ENCODE peak calls at places on chromosomes 12 and 14, in six cellular contexts. One of them, this sample, is unnamed.

GRCh38 chr14:100875861-100876590 is 27.5 kb downstream of the RTL1 start:
- DNase-seq in GM12864: no peak
- DNase-seq in smooth muscle cell of the brain vasculature: no peak
- DNase-seq in ascending aorta: no peak
- DNase-seq in A549: no peak
- DNase-seq in activated CD8-positive, alpha-beta memory T cell treated with anti-CD3 and anti-CD28 coated beads for 4 hours: no peak
- DNase-seq in this sample: no peak

GRCh38 chr14:72792051-72792788 is 101.7 kb downstream of the DPF3 start:
- DNase-seq in A549: no peak
- DNase-seq in smooth muscle cell of the brain vasculature: no peak
- DNase-seq in GM12864: no peak
- DNase-seq in ascending aorta: no peak
- DNase-seq in activated CD8-positive, alpha-beta memory T cell treated with anti-CD3 and anti-CD28 coated beads for 4 hours: no peak
- DNase-seq in this sample: no peak

GRCh38 chr12:131088701-131089525 is 135.2 kb downstream of the ADGRD1 start:
- DNase-seq in A549: no peak
- DNase-seq in smooth muscle cell of the brain vasculature: no peak
- DNase-seq in activated CD8-positive, alpha-beta memory T cell treated with anti-CD3 and anti-CD28 coated beads for 4 hours: no peak
- DNase-seq in ascending aorta: no peak
- DNase-seq in GM12864: no peak
- DNase-seq in this sample: no peak

GRCh38 chr14:56027916-56028637 is 90.1 kb upstream of the PELI2 start:
- DNase-seq in GM12864: no peak
- DNase-seq in ascending aorta: no peak
- DNase-seq in smooth muscle cell of the brain vasculature: no peak
- DNase-seq in activated CD8-positive, alpha-beta memory T cell treated with anti-CD3 and anti-CD28 coated beads for 4 hours: no peak
- DNase-seq in A549: no peak
- DNase-seq in this sample: no peak

GRCh38 chr12:50615534-50616296 is 110.9 kb downstream of the DIP2B start:
- DNase-seq in activated CD8-positive, alpha-beta memory T cell treated with anti-CD3 and anti-CD28 coated beads for 4 hours: no peak
- DNase-seq in ascending aorta: no peak
- DNase-seq in A549: peak; percentile 51
- DNase-seq in smooth muscle cell of the brain vasculature: no peak
- DNase-seq in GM12864: no peak
- DNase-seq in this sample: no peak

GRCh38 chr14:42374332-42374731 is 767.7 kb downstream of the LRFN5 start:
- DNase-seq in smooth muscle cell of the brain vasculature: no peak
- DNase-seq in activated CD8-positive, alpha-beta memory T cell treated with anti-CD3 and anti-CD28 coated beads for 4 hours: no peak
- DNase-seq in ascending aorta: no peak
- DNase-seq in A549: no peak
- DNase-seq in GM12864: no peak
- DNase-seq in this sample: no peak

GRCh38 chr12:124745468-124745890 is 118.2 kb downstream of the SCARB1 start:
- DNase-seq in activated CD8-positive, alpha-beta memory T cell treated with anti-CD3 and anti-CD28 coated beads for 4 hours: no peak
- DNase-seq in A549: no peak
- DNase-seq in ascending aorta: no peak
- DNase-seq in GM12864: no peak
- DNase-seq in smooth muscle cell of the brain vasculature: no peak
- DNase-seq in this sample: no peak

GRCh38 chr14:101294136-101294535 is 267.2 kb upstream of the DIO3 start:
- DNase-seq in ascending aorta: no peak
- DNase-seq in activated CD8-positive, alpha-beta memory T cell treated with anti-CD3 and anti-CD28 coated beads for 4 hours: no peak
- DNase-seq in smooth muscle cell of the brain vasculature: no peak
- DNase-seq in A549: no peak
- DNase-seq in GM12864: no peak
- DNase-seq in this sample: no peak

GRCh38 chr12:119614705-119615104 is 21.1 kb downstream of the TMEM233 start:
- DNase-seq in A549: no peak
- DNase-seq in activated CD8-positive, alpha-beta memory T cell treated with anti-CD3 and anti-CD28 coated beads for 4 hours: no peak
- DNase-seq in GM12864: no peak
- DNase-seq in smooth muscle cell of the brain vasculature: no peak
- DNase-seq in ascending aorta: no peak
- DNase-seq in this sample: no peak

GRCh38 chr14:41230683-41231082 is 376.0 kb upstream of the LRFN5 start:
- DNase-seq in A549: no peak
- DNase-seq in GM12864: no peak
- DNase-seq in activated CD8-positive, alpha-beta memory T cell treated with anti-CD3 and anti-CD28 coated beads for 4 hours: no peak
- DNase-seq in ascending aorta: no peak
- DNase-seq in smooth muscle cell of the brain vasculature: no peak
- DNase-seq in this sample: no peak

GRCh38 chr14:101004954-101005353 is 101.4 kb upstream of the RTL1 start:
- DNase-seq in activated CD8-positive, alpha-beta memory T cell treated with anti-CD3 and anti-CD28 coated beads for 4 hours: no peak
- DNase-seq in smooth muscle cell of the brain vasculature: no peak
- DNase-seq in ascending aorta: no peak
- DNase-seq in A549: no peak
- DNase-seq in GM12864: no peak
- DNase-seq in this sample: no peak

This sample was measured in central memory CD8-positive, alpha-beta T cell.